ENCODE peak calls at places on chromosomes 5 and 9, in five cellular contexts. P is HepG2, A is GM12878, D is H1, N is K562. Q is an unnamed sample.

GRCh38 chr5:159071382-159071781 is 28.3 kb downstream of the EBF1 start:
- DNase-seq in P (no peak), A (no peak), D (no peak), N (no peak), Q (no peak)

GRCh38 chr5:77180167-77181081 is 30.1 kb upstream of the PDE8B start:
- DNase-seq in P (no peak), A (no peak), D (no peak), N (no peak), Q (peak)

GRCh38 chr5:36854402-36855140 is 22.0 kb upstream of the NIPBL start:
- DNase-seq in P (no peak), A (no peak), D (no peak), N (no peak), Q (peak)

GRCh38 chr5:135072357-135073247 is 38.6 kb upstream of the PITX1 start:
- DNase-seq in P (no peak), A (no peak), D (peak), N (no peak), Q (no peak)

GRCh38 chr9:95981741-95982390 is 106.4 kb downstream of the ERCC6L2 start:
- DNase-seq in P (no peak), A (no peak), D (no peak), N (no peak), Q (no peak)

GRCh38 chr5:179870403-179870903 is 11.8 kb upstream of the MRNIP start:
- DNase-seq in P (peak), A (no peak), D (peak), N (peak), Q (peak)

GRCh38 chr5:147613359-147613758 is 103.5 kb upstream of the DPYSL3 start:
- DNase-seq in P (no peak), A (no peak), D (no peak), N (no peak), Q (no peak)

GRCh38 chr5:107542831-107543231 is 127.9 kb downstream of the EFNA5 start:
- DNase-seq in P (peak), A (no peak), D (no peak), N (no peak), Q (no peak)

GRCh38 chr5:143826909-143827514 is 15.1 kb downstream of the HMHB1 start:
- DNase-seq in P (no peak), A (peak), D (no peak), N (no peak), Q (no peak)

GRCh38 chr9:82332774-82333152 is 344.2 kb downstream of the SPATA31D1 start:
- DNase-seq in P (no peak), A (no peak), D (no peak), N (no peak), Q (no peak)

GRCh38 chr9:77595426-77596051 is 52.6 kb downstream of the GNA14 start:
- DNase-seq in P (no peak), A (no peak), D (no peak), N (no peak), Q (peak)

GRCh38 chr9:90219548-90220118 is 423.0 kb downstream of the DIRAS2 start:
- DNase-seq in P (peak), A (no peak), D (peak), N (peak), Q (no peak)

GRCh38 chr5:133360693-133361479 is 251.5 kb downstream of the FSTL4 start:
- DNase-seq in P (no peak), A (no peak), D (no peak), N (no peak), Q (no peak)

GRCh38 chr5:54548565-54548964 is 31.0 kb downstream of the SNX18 start:
- DNase-seq in P (no peak), A (no peak), D (no peak), N (no peak), Q (no peak)

GRCh38 chr5:54547711-54548250 is 30.2 kb downstream of the SNX18 start:
- DNase-seq in P (peak), A (no peak), D (no peak), N (no peak), Q (no peak)

GRCh38 chr5:54541823-54542783 is 24.5 kb downstream of the SNX18 start:
- DNase-seq in P (no peak), A (no peak), D (no peak), N (no peak), Q (no peak)

GRCh38 chr5:54544044-54544443 is 26.5 kb downstream of the SNX18 start:
- DNase-seq in P (no peak), A (no peak), D (no peak), N (no peak), Q (no peak)

DNA sequence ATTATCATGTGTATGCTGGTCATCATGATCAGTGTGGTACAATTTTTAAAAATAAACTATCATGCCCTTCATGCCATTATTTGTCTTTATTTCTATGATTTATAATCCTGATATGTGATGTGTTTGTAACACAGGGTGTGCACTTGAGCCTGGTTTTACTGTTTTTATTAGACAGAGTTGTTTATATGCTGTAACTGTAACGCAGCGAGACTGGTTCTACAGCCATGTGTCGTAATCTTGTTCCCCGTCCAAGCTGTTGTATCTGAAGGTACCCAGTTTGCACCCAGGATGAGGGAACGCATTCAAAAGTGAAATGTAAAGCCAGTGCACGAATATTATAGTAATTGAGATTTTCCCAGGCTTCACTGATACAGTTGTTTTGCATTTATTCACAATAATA is 28.2 kb downstream of the SNX18 start:
- DNase-seq in P (no peak), A (no peak), D (no peak), N (no peak), Q (no peak)
- TF ChIP-seq TAF1 in P (no peak), A (no peak), D (no peak), N (no peak), Q (no peak)

GRCh38 chr5:169933624-169934023 is 46.7 kb downstream of the INSYN2B start:
- DNase-seq in P (no peak), A (no peak), D (no peak), N (no peak), Q (peak)

GRCh38 chr5:169938439-169938838 is 41.9 kb downstream of the INSYN2B start:
- DNase-seq in P (no peak), A (no peak), D (no peak), N (no peak), Q (no peak)

GRCh38 chr5:169934990-169935389 is 45.3 kb downstream of the INSYN2B start:
- DNase-seq in P (no peak), A (no peak), D (no peak), N (no peak), Q (no peak)

GRCh38 chr5:169933127-169933526 is 47.2 kb downstream of the INSYN2B start:
- DNase-seq in P (no peak), A (no peak), D (no peak), N (no peak), Q (peak)
- TF ChIP-seq JUND in P (no peak), A (no peak), D (no peak), N (no peak), Q (no peak)

DNA sequence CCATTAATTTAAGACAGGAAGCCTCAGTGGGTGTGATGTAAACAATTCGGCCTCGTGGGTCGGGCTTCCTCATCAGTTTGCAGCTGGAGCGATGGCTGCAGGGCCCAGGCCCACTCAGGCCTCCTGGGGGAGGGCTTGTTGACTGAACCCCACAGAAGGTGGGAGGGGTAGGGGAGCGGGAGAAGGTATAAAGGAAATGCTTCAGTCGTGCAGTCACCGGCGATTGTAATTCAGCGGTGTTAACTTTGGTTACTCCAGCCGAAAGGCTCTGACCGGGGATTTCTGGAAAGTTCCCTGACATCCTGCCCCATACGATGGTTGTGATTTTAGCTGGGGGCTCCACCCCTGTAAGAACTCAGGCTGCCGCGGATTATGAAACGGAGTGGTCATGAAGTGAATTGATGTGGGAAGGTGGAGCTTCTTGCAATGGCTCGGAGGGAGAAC is 215.3 kb downstream of the PDZD2 start:
- DNase-seq in P (no peak), A (no peak), D (peak), N (no peak), Q (no peak)
- TF ChIP-seq TAF1 in P (no peak), A (no peak), D (peak), N (no peak), Q (no peak)

DNA sequence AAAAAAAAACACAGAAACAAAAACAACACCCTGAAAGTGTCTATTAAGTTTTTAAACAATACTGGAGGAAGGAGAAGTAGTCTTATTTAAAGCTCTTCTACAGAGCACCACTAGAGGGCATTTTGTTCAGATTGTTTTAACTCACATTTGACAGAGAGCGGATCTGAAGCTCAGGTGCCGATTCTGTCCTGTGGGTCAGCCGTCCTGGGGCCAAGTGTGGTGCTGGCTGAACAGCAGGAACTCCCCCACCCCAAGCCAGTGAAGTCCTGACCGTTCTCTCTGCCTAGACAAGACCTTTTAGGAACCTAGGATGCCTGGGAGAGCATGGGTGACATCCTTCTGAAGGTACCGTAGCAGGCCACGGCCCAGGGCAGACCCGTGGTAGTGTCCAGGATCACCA is 3.9 kb downstream of the EXOC3 start:
- DNase-seq in P (peak), A (no peak), D (no peak), N (no peak), Q (peak)
- TF ChIP-seq JUND in P (no peak), A (no peak), D (no peak), N (no peak), Q (no peak)

GRCh38 chr5:142475102-142475501 is 150.3 kb upstream of the SPRY4 start:
- DNase-seq in P (no peak), A (no peak), D (peak), N (no peak), Q (no peak)

GRCh38 chr5:142474426-142474825 is 149.6 kb upstream of the SPRY4 start:
- DNase-seq in P (no peak), A (no peak), D (no peak), N (no peak), Q (no peak)

GRCh38 chr5:142473038-142473437 is 148.2 kb upstream of the SPRY4 start:
- DNase-seq in P (no peak), A (no peak), D (no peak), N (no peak), Q (no peak)

GRCh38 chr5:142478116-142478515 is 153.3 kb upstream of the SPRY4 start:
- DNase-seq in P (no peak), A (no peak), D (no peak), N (no peak), Q (no peak)

DNA sequence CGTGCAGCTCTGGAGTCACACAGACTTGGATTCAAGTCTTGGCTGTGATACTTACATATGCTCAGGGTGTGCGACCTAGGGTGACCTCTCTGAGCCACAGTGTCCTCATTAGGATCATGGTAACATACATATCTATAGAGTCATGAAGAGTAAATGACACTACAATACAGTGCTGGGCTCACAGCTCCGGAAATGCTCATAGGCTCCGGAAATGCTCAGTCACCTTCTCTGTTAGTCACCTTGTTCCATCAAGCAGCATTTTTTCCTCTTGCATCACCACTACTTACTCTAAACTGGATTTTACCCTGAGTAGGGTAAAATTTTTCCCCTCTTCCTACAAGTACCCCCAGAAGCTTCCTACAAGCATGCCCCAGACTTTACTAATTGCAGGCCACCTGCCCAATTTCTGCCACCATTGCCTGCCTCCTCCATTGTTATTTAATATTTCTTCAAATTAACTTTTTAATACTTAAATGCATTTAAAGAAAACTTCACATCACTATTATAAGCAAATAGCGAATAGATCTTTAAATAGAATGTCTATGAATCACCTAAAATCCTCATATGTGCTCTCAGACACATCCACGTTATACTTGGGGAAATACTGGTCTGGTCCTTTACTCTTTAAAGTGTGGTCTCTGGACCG is 147.6 kb upstream of the SPRY4 start:
- DNase-seq in P (peak), A (no peak), D (no peak), N (peak), Q (no peak)
- TF ChIP-seq TAF1 in P (no peak), A (no peak), D (no peak), N (no peak), Q (no peak)

DNA sequence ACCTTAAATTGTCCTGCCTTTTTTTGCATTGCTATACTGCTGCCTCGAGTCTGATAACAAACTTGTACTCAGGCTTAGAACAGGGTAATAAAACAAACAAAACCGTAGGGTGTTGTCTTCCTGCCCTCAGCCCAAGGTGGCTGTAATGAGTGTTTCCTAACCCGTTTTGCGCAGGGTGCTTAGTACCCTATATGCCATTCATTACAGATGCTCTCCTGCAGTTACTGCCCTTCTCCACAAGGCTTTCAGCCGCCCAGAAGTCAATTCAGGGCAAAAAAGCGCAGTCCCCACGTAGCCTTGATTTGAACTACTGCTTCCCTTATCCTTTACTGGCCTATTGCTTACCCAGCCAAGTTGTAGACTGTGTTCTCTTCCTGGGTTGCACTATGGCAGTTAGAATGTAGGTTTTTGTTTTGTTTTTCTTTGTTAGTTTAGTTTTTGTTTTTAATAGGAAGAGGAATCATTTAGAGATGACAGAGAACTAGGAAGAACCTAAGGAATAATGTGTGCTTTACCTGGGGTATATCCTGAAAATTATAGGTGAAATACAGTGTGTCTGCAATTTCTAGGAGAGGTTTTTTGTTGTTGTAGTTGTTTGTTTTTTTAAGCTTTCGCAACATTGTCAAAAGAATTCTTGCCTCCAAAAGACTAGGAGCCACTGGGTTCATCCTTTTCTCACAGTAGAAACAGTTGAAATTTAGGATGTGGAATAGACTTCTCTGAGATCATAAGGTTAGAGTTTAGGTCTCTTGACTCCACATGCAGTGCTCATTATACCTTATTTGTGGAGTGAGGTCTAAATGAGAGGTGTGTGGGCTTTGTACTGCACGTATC is 1.3 kb downstream of the HMGXB3 start:
- DNase-seq in P (peak), A (peak), D (no peak), N (peak), Q (peak)
- TF ChIP-seq JUND in P (no peak), A (no peak), D (no peak), N (peak), Q (no peak)

DNA sequence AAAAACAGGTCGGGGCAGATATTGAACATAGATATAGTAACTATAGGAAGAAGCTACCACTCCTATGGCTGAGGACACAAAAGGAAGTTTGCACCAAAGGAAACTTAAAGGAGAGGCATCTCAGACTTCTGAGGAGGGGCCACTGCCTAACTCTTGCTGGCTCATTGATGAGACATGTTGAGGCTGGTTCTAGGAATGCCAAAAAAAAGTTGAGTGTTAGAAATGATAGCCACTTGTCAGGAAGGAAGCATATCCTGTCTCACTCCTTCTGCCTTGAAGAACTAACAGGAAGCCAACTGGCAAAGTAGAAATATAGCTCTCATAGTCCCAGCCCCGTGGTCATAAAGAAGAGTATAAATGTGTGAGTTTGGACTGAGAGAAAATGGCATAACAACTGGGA is 23.3 kb upstream of the STOM start:
- DNase-seq in P (no peak), A (no peak), D (no peak), N (no peak), Q (no peak)
- TF ChIP-seq TAF1 in P (no peak), A (no peak), D (no peak), N (no peak), Q (no peak)